ENCODE peak calls at places on chromosomes 5 and 9, in seven cellular contexts. One of them, this sample, is unnamed.

GRCh38 chr9:33620738-33621439 is 96.8 kb downstream of the ANKRD18B start:
- DNase-seq in astrocyte of the cerebellum: peak
- DNase-seq in Peyer's patch: no peak
- DNase-seq in HFF-Myc: peak
- DNase-seq in heart right ventricle: no peak
- DNase-seq in AG04450: peak
- DNase-seq in CD8-positive, alpha-beta T cell: no peak
- DNase-seq in this sample: no peak

GRCh38 chr5:141609044-141609443 is 9.8 kb downstream of the DIAPH1 start:
- DNase-seq in Peyer's patch: no peak
- DNase-seq in astrocyte of the cerebellum: no peak
- DNase-seq in heart right ventricle: no peak
- DNase-seq in AG04450: no peak
- DNase-seq in CD8-positive, alpha-beta T cell: no peak
- DNase-seq in HFF-Myc: no peak
- DNase-seq in this sample: no peak

GRCh38 chr5:119808024-119808423 is 178.7 kb downstream of the FAM170A start:
- DNase-seq in AG04450: no peak
- DNase-seq in heart right ventricle: no peak
- DNase-seq in Peyer's patch: no peak
- DNase-seq in CD8-positive, alpha-beta T cell: no peak
- DNase-seq in HFF-Myc: no peak
- DNase-seq in astrocyte of the cerebellum: no peak
- DNase-seq in this sample: no peak

GRCh38 chr5:9124071-9124470 is 421.8 kb downstream of the SEMA5A start:
- DNase-seq in CD8-positive, alpha-beta T cell: no peak
- DNase-seq in astrocyte of the cerebellum: no peak
- DNase-seq in heart right ventricle: no peak
- DNase-seq in AG04450: no peak
- DNase-seq in Peyer's patch: no peak
- DNase-seq in HFF-Myc: no peak
- DNase-seq in this sample: peak

GRCh38 chr5:64834037-64834436 is 65.3 kb downstream of the CWC27 start:
- DNase-seq in CD8-positive, alpha-beta T cell: no peak
- DNase-seq in heart right ventricle: no peak
- DNase-seq in AG04450: no peak
- DNase-seq in Peyer's patch: no peak
- DNase-seq in HFF-Myc: no peak
- DNase-seq in astrocyte of the cerebellum: no peak
- DNase-seq in this sample: no peak

GRCh38 chr5:158875272-158875679 is 224.4 kb downstream of the EBF1 start:
- DNase-seq in HFF-Myc: no peak
- DNase-seq in CD8-positive, alpha-beta T cell: no peak
- DNase-seq in Peyer's patch: no peak
- DNase-seq in AG04450: no peak
- DNase-seq in astrocyte of the cerebellum: no peak
- DNase-seq in heart right ventricle: no peak
- DNase-seq in this sample: no peak

GRCh38 chr9:33765411-33765810 is 29.9 kb upstream of the PRSS3 start:
- DNase-seq in AG04450: no peak
- DNase-seq in heart right ventricle: no peak
- DNase-seq in HFF-Myc: no peak
- DNase-seq in astrocyte of the cerebellum: no peak
- DNase-seq in Peyer's patch: no peak
- DNase-seq in CD8-positive, alpha-beta T cell: no peak
- DNase-seq in this sample: no peak

GRCh38 chr9:113499153-113499875 is 35.8 kb downstream of the RGS3 start:
- DNase-seq in AG04450: no peak
- DNase-seq in Peyer's patch: no peak
- DNase-seq in astrocyte of the cerebellum: no peak
- DNase-seq in CD8-positive, alpha-beta T cell: no peak
- DNase-seq in HFF-Myc: no peak
- DNase-seq in heart right ventricle: no peak
- DNase-seq in this sample: no peak

GRCh38 chr9:98993570-98993945 is 49.9 kb downstream of the COL15A1 start:
- DNase-seq in AG04450: no peak
- DNase-seq in HFF-Myc: no peak
- DNase-seq in CD8-positive, alpha-beta T cell: no peak
- DNase-seq in heart right ventricle: peak
- DNase-seq in Peyer's patch: no peak
- DNase-seq in astrocyte of the cerebellum: no peak
- DNase-seq in this sample: no peak

GRCh38 chr9:136403915-136404800 is 4.2 kb upstream of the SNAPC4 start:
- DNase-seq in HFF-Myc: no peak
- DNase-seq in AG04450: no peak
- DNase-seq in Peyer's patch: no peak
- DNase-seq in CD8-positive, alpha-beta T cell: no peak
- DNase-seq in astrocyte of the cerebellum: no peak
- DNase-seq in heart right ventricle: no peak
- DNase-seq in this sample: no peak

GRCh38 chr5:116990010-116990409 is 415.4 kb upstream of the SEMA6A start:
- DNase-seq in heart right ventricle: no peak
- DNase-seq in HFF-Myc: no peak
- DNase-seq in CD8-positive, alpha-beta T cell: no peak
- DNase-seq in AG04450: no peak
- DNase-seq in Peyer's patch: no peak
- DNase-seq in astrocyte of the cerebellum: no peak
- DNase-seq in this sample: no peak

GRCh38 chr5:78794693-78795215 is 146.2 kb upstream of the LHFPL2 start:
- DNase-seq in heart right ventricle: no peak
- DNase-seq in CD8-positive, alpha-beta T cell: no peak
- DNase-seq in astrocyte of the cerebellum: no peak
- DNase-seq in Peyer's patch: no peak
- DNase-seq in AG04450: no peak
- DNase-seq in HFF-Myc: no peak
- DNase-seq in this sample: no peak

GRCh38 chr9:19232830-19233194 is 2.3 kb downstream of the DENND4C start:
- DNase-seq in astrocyte of the cerebellum: peak
- DNase-seq in heart right ventricle: no peak
- DNase-seq in AG04450: no peak
- DNase-seq in Peyer's patch: no peak
- DNase-seq in HFF-Myc: no peak
- DNase-seq in CD8-positive, alpha-beta T cell: no peak
- DNase-seq in this sample: peak

GRCh38 chr9:74500584-74500924 is 3.4 kb downstream of the RORB start:
- DNase-seq in Peyer's patch: no peak
- DNase-seq in astrocyte of the cerebellum: no peak
- DNase-seq in HFF-Myc: no peak
- DNase-seq in heart right ventricle: no peak
- DNase-seq in AG04450: no peak
- DNase-seq in CD8-positive, alpha-beta T cell: no peak
- DNase-seq in this sample: no peak
- H3K4me3 ChIP-seq in Peyer's patch: peak
- H3K4me3 ChIP-seq in astrocyte of the cerebellum: peak
- H3K4me3 ChIP-seq in HFF-Myc: no peak
- H3K4me3 ChIP-seq in heart right ventricle: peak
- H3K4me3 ChIP-seq in AG04450: no peak
- H3K4me3 ChIP-seq in CD8-positive, alpha-beta T cell: no peak
- H3K4me3 ChIP-seq in this sample: no peak

DNA sequence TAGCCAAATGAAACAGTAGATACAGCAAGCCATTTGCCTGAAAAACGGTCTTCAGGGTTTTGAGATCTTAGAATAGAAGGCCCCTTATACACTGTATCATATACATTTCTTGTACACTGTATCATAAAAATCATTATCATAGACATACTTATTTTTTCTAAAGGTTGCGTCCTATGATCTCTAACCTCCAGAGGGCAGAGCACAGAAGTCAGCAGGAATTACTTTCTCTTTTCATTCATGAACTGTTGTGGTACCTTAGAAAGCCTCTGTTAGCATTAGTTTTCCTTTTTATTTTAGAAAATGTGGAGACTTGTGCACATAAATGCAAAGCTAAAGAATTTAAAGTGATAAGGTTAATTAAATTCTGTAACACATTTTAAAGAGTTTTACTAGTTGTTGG is 115.4 kb downstream of the OXCT1 start:
- DNase-seq in heart right ventricle: no peak
- DNase-seq in AG04450: no peak
- DNase-seq in astrocyte of the cerebellum: no peak
- DNase-seq in HFF-Myc: no peak
- DNase-seq in Peyer's patch: no peak
- DNase-seq in CD8-positive, alpha-beta T cell: no peak
- DNase-seq in this sample: no peak
- TF ChIP-seq CTCF in heart right ventricle: peak
- TF ChIP-seq CTCF in AG04450: no peak
- TF ChIP-seq CTCF in astrocyte of the cerebellum: peak
- TF ChIP-seq CTCF in HFF-Myc: no peak
- TF ChIP-seq CTCF in Peyer's patch: no peak
- TF ChIP-seq CTCF in CD8-positive, alpha-beta T cell: no peak
- TF ChIP-seq CTCF in this sample: peak

GRCh38 chr9:35813434-35814105 is 1.3 kb downstream of the HINT2 start:
- DNase-seq in AG04450: no peak
- DNase-seq in astrocyte of the cerebellum: no peak
- DNase-seq in CD8-positive, alpha-beta T cell: no peak
- DNase-seq in Peyer's patch: no peak
- DNase-seq in HFF-Myc: no peak
- DNase-seq in heart right ventricle: no peak
- DNase-seq in this sample: no peak
- H3K4me3 ChIP-seq in AG04450: no peak
- H3K4me3 ChIP-seq in astrocyte of the cerebellum: no peak
- H3K4me3 ChIP-seq in CD8-positive, alpha-beta T cell: no peak
- H3K4me3 ChIP-seq in Peyer's patch: no peak
- H3K4me3 ChIP-seq in HFF-Myc: peak
- H3K4me3 ChIP-seq in heart right ventricle: peak
- H3K4me3 ChIP-seq in this sample: peak

DNA sequence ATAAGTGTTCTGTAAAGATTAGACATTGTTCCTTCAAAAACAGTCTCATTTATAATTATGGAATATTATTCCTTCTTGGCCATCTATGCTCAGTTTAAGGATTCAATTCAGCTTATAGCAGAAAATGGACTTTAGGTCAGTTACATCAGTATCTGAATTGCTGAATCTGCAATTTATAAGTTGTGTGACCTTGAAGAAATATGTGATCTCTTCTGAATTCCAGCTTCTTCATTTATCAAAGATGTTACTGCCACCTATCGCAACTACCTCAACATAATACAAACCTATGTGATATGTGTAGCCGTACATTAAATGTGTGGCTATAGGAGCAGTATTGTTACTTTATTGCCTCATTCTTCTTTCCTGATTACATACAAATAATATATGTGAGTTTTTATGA is 118.2 kb downstream of the CDH12 start:
- DNase-seq in Peyer's patch: no peak
- DNase-seq in HFF-Myc: no peak
- DNase-seq in CD8-positive, alpha-beta T cell: no peak
- DNase-seq in heart right ventricle: no peak
- DNase-seq in AG04450: no peak
- DNase-seq in astrocyte of the cerebellum: no peak
- DNase-seq in this sample: no peak
- TF ChIP-seq CTCF in Peyer's patch: no peak
- TF ChIP-seq CTCF in HFF-Myc: no peak
- TF ChIP-seq CTCF in CD8-positive, alpha-beta T cell: no peak
- TF ChIP-seq CTCF in heart right ventricle: no peak
- TF ChIP-seq CTCF in AG04450: no peak
- TF ChIP-seq CTCF in astrocyte of the cerebellum: no peak
- TF ChIP-seq CTCF in this sample: peak

GRCh38 chr5:108765647-108766046 is 17.9 kb downstream of the FER start:
- DNase-seq in HFF-Myc: no peak
- DNase-seq in Peyer's patch: no peak
- DNase-seq in heart right ventricle: no peak
- DNase-seq in AG04450: no peak
- DNase-seq in astrocyte of the cerebellum: no peak
- DNase-seq in CD8-positive, alpha-beta T cell: no peak
- DNase-seq in this sample: no peak

GRCh38 chr5:108773330-108773729 is 25.6 kb downstream of the FER start:
- DNase-seq in CD8-positive, alpha-beta T cell: no peak
- DNase-seq in Peyer's patch: no peak
- DNase-seq in HFF-Myc: no peak
- DNase-seq in AG04450: no peak
- DNase-seq in astrocyte of the cerebellum: no peak
- DNase-seq in heart right ventricle: no peak
- DNase-seq in this sample: no peak

DNA sequence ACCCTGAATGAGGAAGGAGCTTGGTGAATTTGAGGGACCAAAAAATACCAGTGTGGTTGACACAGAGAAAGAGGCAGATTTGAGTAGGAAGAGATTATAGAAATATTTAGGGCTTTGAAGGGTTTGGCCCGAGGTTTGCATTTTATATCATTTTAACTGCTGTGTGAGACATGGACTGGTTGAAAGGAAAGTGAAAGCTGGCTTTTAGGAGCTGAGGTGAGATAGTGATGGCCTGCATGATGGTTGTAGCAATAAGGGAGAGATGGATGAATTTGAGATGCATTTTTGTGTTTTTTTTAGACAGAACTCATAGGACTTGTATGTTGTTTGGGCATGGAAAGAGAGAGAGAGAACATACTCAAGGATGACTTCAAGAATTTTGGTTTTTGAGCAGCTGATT is 21.7 kb downstream of the FER start:
- DNase-seq in heart right ventricle: no peak
- DNase-seq in CD8-positive, alpha-beta T cell: no peak
- DNase-seq in AG04450: no peak
- DNase-seq in Peyer's patch: no peak
- DNase-seq in HFF-Myc: no peak
- DNase-seq in astrocyte of the cerebellum: no peak
- DNase-seq in this sample: no peak
- H3K4me3 ChIP-seq in heart right ventricle: no peak
- H3K4me3 ChIP-seq in CD8-positive, alpha-beta T cell: no peak
- H3K4me3 ChIP-seq in AG04450: no peak
- H3K4me3 ChIP-seq in Peyer's patch: no peak
- H3K4me3 ChIP-seq in HFF-Myc: no peak
- H3K4me3 ChIP-seq in astrocyte of the cerebellum: no peak
- H3K4me3 ChIP-seq in this sample: no peak

DNA sequence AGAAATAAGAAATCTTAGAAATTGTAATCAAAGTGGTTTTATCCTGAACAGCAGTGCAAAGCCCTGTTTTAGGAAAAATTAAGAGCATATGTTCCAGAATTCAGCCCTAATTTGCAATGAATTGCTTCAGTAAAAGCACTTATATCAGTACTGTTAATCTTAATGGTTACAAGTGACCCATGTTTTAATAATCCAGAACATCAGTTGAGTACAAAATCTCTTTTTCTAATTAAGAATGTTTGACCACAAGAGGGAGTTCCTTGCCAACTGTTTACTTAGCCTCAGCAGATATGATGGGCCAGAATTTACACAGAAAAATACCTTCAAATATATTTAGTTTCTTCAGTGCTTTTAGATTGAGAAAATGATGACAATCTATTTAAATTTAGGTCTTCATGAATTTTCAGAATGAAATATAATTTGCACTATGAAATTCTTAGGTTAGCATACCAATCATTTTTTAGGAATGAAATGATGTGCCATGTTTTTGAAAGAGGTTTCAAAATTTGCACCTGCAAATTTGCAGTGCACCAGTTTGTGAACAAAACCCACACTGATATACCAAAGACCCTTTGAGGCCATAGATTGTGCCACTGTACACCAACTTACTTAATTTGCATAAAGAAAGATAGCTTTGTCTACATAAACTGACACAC is 926.3 kb upstream of the ARRDC3 start:
- DNase-seq in AG04450: no peak
- DNase-seq in heart right ventricle: no peak
- DNase-seq in CD8-positive, alpha-beta T cell: no peak
- DNase-seq in Peyer's patch: no peak
- DNase-seq in HFF-Myc: peak
- DNase-seq in astrocyte of the cerebellum: peak
- DNase-seq in this sample: peak
- TF ChIP-seq CTCF in AG04450: peak
- TF ChIP-seq CTCF in heart right ventricle: peak
- TF ChIP-seq CTCF in CD8-positive, alpha-beta T cell: no peak
- TF ChIP-seq CTCF in Peyer's patch: no peak
- TF ChIP-seq CTCF in HFF-Myc: peak
- TF ChIP-seq CTCF in astrocyte of the cerebellum: peak
- TF ChIP-seq CTCF in this sample: peak

GRCh38 chr9:106718996-106719395 is 144.0 kb upstream of the ZNF462 start:
- DNase-seq in CD8-positive, alpha-beta T cell: no peak
- DNase-seq in HFF-Myc: no peak
- DNase-seq in astrocyte of the cerebellum: no peak
- DNase-seq in Peyer's patch: no peak
- DNase-seq in AG04450: peak
- DNase-seq in heart right ventricle: no peak
- DNase-seq in this sample: no peak
- H3K4me3 ChIP-seq in CD8-positive, alpha-beta T cell: no peak
- H3K4me3 ChIP-seq in HFF-Myc: no peak
- H3K4me3 ChIP-seq in astrocyte of the cerebellum: no peak
- H3K4me3 ChIP-seq in Peyer's patch: no peak
- H3K4me3 ChIP-seq in AG04450: no peak
- H3K4me3 ChIP-seq in heart right ventricle: no peak
- H3K4me3 ChIP-seq in this sample: no peak